ENCODE peak calls at places on chromosome 12, in six cellular contexts. A is GM23338, Q is PC-3, L is MM.1S, N is IMR-90, F is neural progenitor cell. W is an unnamed sample.

GRCh38 chr12:99259040-99259934 is 388.3 kb upstream of the GARIN6 start:
- DNase-seq in A (peak), Q (no peak), L (no peak), N (no peak), F (no peak), W (no peak)

GRCh38 chr12:66692170-66692569 is 13.3 kb upstream of the GRIP1 start:
- DNase-seq in A (no peak), Q (no peak), L (no peak), N (no peak), F (no peak), W (peak)

GRCh38 chr12:68846811-68847210 is 38.8 kb downstream of the MDM2 start:
- DNase-seq in A (no peak), Q (no peak), L (no peak), N (no peak), F (no peak), W (no peak)

GRCh38 chr12:117067638-117068037 is 31.6 kb downstream of the TESC start:
- DNase-seq in A (no peak), Q (no peak), L (no peak), N (no peak), F (no peak), W (no peak)

GRCh38 chr12:129614221-129614885 is 289.5 kb downstream of the TMEM132D start:
- DNase-seq in A (no peak), Q (no peak), L (peak), N (no peak), F (no peak), W (no peak)

GRCh38 chr12:116502989-116503496 is 56.1 kb upstream of the MAP1LC3B2 start:
- DNase-seq in A (no peak), Q (peak), L (no peak), N (no peak), F (no peak), W (no peak)

GRCh38 chr12:107368586-107368985 is 275.2 kb upstream of the CRY1 start:
- DNase-seq in A (no peak), Q (no peak), L (no peak), N (no peak), F (no peak), W (no peak)

GRCh38 chr12:51549637-51550036 is 41.4 kb upstream of the SCN8A start:
- DNase-seq in A (no peak), Q (no peak), L (no peak), N (peak), F (no peak), W (no peak)

GRCh38 chr12:128823216-128823915 is 392 bp downstream of the SLC15A4 start:
- DNase-seq in A (peak), Q (peak), L (peak), N (no peak), F (no peak), W (no peak)

GRCh38 chr12:52698634-52699340 is 4.5 kb downstream of the KRT77 start:
- DNase-seq in A (no peak), Q (no peak), L (no peak), N (no peak), F (no peak), W (no peak)

GRCh38 chr12:56590237-56590830 is 39.8 kb downstream of the BAZ2A start:
- DNase-seq in A (peak), Q (peak), L (peak), N (peak), F (peak), W (peak)

GRCh38 chr12:83759906-83760305 is 1073.2 kb downstream of the TMTC2 start:
- DNase-seq in A (no peak), Q (no peak), L (no peak), N (no peak), F (no peak), W (no peak)

GRCh38 chr12:96766232-96766631 is 140.8 kb upstream of the NEDD1 start:
- DNase-seq in A (peak), Q (no peak), L (no peak), N (peak), F (peak), W (no peak)

GRCh38 chr12:130649101-130649571 is 67.0 kb downstream of the RIMBP2 start:
- DNase-seq in A (no peak), Q (no peak), L (no peak), N (no peak), F (no peak), W (no peak)

GRCh38 chr12:90836689-90837088 is 118.3 kb downstream of the CCER1 start:
- DNase-seq in A (no peak), Q (no peak), L (no peak), N (no peak), F (no peak), W (no peak)

GRCh38 chr12:114163766-114164165 is 197.6 kb upstream of the RBM19 start:
- DNase-seq in A (no peak), Q (peak), L (no peak), N (peak), F (no peak), W (no peak)

GRCh38 chr12:105922670-105923102 is 216.1 kb downstream of the NUAK1 start:
- DNase-seq in A (no peak), Q (peak), L (no peak), N (peak), F (no peak), W (no peak)

GRCh38 chr12:80038062-80038560 is 61.2 kb upstream of the OTOGL start:
- DNase-seq in A (no peak), Q (no peak), L (no peak), N (peak), F (no peak), W (no peak)

GRCh38 chr12:52004042-52004648 is 2.6 kb upstream of the TAMALIN start:
- DNase-seq in A (peak), Q (peak), L (no peak), N (peak), F (peak), W (no peak)

GRCh38 chr12:27524489-27524835 is 456 bp downstream of the PPFIBP1 start:
- DNase-seq in A (no peak), Q (no peak), L (no peak), N (no peak), F (no peak), W (no peak)

GRCh38 chr12:52198454-52199215 is 6.8 kb upstream of the KRT80 start:
- DNase-seq in A (no peak), Q (no peak), L (no peak), N (no peak), F (no peak), W (no peak)

GRCh38 chr12:121713257-121714155 is 954 bp downstream of the TMEM120B start:
- DNase-seq in A (peak), Q (peak), L (no peak), N (peak), F (no peak), W (no peak)

GRCh38 chr12:43914923-43915468 is 79.1 kb downstream of the TMEM117 start:
- DNase-seq in A (peak), Q (peak), L (no peak), N (no peak), F (peak), W (no peak)

GRCh38 chr12:103586132-103586531 is 941 bp upstream of the STAB2 start:
- DNase-seq in A (no peak), Q (peak), L (no peak), N (no peak), F (no peak), W (no peak)

GRCh38 chr12:30763053-30763452 is 8.3 kb upstream of the CAPRIN2 start:
- DNase-seq in A (no peak), Q (no peak), L (no peak), N (no peak), F (no peak), W (no peak)

GRCh38 chr12:96720363-96720705 is 186.7 kb upstream of the NEDD1 start:
- DNase-seq in A (peak), Q (peak), L (peak), N (no peak), F (no peak), W (peak)

GRCh38 chr12:26122681-26123481 is 2.0 kb downstream of the BHLHE41 start:
- DNase-seq in A (peak), Q (peak), L (peak), N (peak), F (peak), W (no peak)

GRCh38 chr12:85157023-85157626 is 121.0 kb downstream of the LRRIQ1 start:
- DNase-seq in A (peak), Q (no peak), L (no peak), N (no peak), F (no peak), W (no peak)

GRCh38 chr12:28497889-28498411 is 307.7 kb downstream of the CCDC91 start:
- DNase-seq in A (no peak), Q (peak), L (peak), N (peak), F (no peak), W (no peak)

GRCh38 chr12:31715283-31715825 is 13.5 kb downstream of the AMN1 start:
- DNase-seq in A (peak), Q (no peak), L (no peak), N (peak), F (no peak), W (peak)

GRCh38 chr12:107296681-107297086 is 203.3 kb upstream of the CRY1 start:
- DNase-seq in A (no peak), Q (peak), L (no peak), N (no peak), F (no peak), W (no peak)

GRCh38 chr12:40330180-40330579 is 105.4 kb downstream of the LRRK2 start:
- DNase-seq in A (no peak), Q (no peak), L (no peak), N (no peak), F (no peak), W (no peak)

DNA sequence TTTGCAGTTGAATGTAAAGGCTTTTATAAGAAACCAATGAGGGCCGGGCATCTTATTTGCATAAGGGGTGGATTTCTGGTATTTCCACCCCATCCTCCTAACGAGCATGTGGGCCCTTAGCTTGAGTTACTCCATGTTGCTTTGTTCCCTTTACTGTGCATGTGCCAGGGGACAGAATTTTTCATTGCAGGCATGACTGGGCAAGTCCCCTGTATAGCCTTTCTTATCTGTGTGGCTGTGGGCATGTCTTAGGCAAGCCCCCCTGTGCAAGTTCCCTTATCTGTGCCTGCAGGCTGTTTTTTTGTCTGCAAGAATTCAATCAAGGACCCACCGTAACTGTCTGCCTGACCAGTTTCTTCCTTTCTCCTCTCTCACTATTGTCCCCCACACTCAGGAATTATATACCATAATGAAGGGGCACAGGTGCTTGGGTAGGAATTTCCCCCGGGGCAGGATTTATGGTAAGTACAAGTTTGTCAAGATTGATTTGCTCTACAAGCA is 152.2 kb upstream of the CNOT2 start:
- DNase-seq in A (no peak), Q (no peak), L (no peak), N (no peak), F (no peak), W (no peak)
- H2AFZ ChIP-seq in A (peak), Q (no peak), L (no peak), N (no peak), F (peak), W (no peak)

GRCh38 chr12:119262388-119262787 is 72.1 kb upstream of the CCDC60 start:
- DNase-seq in A (no peak), Q (no peak), L (no peak), N (no peak), F (no peak), W (no peak)

GRCh38 chr12:119258149-119258548 is 76.4 kb upstream of the CCDC60 start:
- DNase-seq in A (no peak), Q (no peak), L (no peak), N (no peak), F (no peak), W (no peak)

GRCh38 chr12:119259483-119259882 is 75.0 kb upstream of the CCDC60 start:
- DNase-seq in A (no peak), Q (no peak), L (no peak), N (no peak), F (no peak), W (no peak)
- H3K27ac ChIP-seq in A (no peak), Q (no peak), L (no peak), N (no peak), F (no peak), W (no peak)

GRCh38 chr12:94041833-94042232 is 106.5 kb upstream of the PLXNC1 start:
- DNase-seq in A (no peak), Q (no peak), L (no peak), N (no peak), F (peak), W (no peak)
- TF ChIP-seq CTCF in A (no peak), Q (no peak), L (no peak), N (no peak), F (no peak), W (no peak)

DNA sequence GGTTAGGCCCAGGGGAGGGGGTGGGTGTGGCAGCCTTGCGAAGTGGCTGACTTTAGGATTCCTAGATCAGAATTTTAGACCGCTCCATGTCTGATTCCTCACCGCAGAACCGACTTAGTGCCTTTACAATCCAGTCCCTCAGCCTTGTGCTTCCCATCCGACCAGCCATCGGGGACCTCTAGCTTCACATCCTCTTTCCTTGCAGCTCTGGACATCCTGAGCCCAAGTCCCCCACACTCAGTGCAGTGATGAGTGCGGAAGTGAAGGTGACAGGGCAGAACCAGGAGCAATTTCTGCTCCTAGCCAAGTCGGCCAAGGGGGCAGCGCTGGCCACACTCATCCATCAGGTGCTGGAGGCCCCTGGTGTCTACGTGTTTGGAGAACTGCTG is 557 bp downstream of the COPS7A start:
- DNase-seq in A (peak), Q (peak), L (peak), N (peak), F (no peak), W (peak)
- H2AFZ ChIP-seq in A (peak), Q (peak), L (peak), N (peak), F (peak), W (peak)

DNA sequence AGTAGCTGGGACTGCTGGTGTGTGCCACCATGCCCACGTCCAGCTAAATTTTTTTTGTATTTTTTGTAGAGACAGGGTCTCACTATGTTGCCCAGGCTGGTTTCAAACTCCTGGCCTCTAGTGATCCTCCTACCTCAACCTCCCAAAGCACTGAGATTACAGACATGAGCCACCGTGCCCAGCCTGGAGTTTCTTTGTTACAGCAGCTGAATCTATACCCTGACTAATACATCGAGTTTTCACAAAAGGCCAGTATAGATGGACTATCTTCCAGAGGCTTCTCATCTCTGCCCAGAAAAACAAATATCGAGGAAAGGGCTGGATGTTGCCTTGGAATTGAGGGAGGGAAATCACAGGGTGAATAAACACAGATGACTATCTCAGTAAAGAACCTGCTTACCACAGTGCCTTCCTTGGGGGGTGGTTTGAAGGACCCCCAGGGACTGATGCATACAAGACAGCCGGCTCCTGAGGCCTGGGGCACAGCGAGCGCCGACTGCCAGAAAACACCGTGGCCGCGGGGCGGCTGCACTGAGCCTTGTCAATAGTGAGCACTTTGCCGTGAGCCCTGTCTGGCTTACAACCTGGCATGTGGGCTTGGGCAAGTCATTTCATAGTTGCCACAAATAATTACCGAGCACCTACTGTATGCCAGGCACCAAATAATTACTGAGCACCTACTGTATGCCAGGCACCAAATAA is 111.9 kb downstream of the SCARB1 start:
- DNase-seq in A (no peak), Q (no peak), L (no peak), N (no peak), F (no peak), W (no peak)
- H3K27ac ChIP-seq in A (no peak), Q (no peak), L (no peak), N (no peak), F (no peak), W (no peak)

GRCh38 chr12:64992641-64993040 is 128.5 kb downstream of the WIF1 start:
- DNase-seq in A (peak), Q (no peak), L (no peak), N (no peak), F (peak), W (no peak)
- TF ChIP-seq CTCF in A (no peak), Q (no peak), L (no peak), N (no peak), F (no peak), W (no peak)